ENCODE peak calls at places on chromosomes 4 and X, in five cellular contexts. One of them, this sample, is unnamed.

GRCh38 chr4:125357675-125358074 is 42.9 kb downstream of the FAT4 start:
- DNase-seq in testis: no peak
- DNase-seq in breast epithelium: no peak
- DNase-seq in body of pancreas: no peak
- DNase-seq in cardiac muscle cell: no peak
- DNase-seq in this sample: no peak

GRCh38 chrX:41921492-41922124 is 1.7 kb downstream of the CASK start:
- DNase-seq in testis: no peak
- DNase-seq in body of pancreas: no peak
- DNase-seq in breast epithelium: no peak
- DNase-seq in cardiac muscle cell: peak
- DNase-seq in this sample: no peak

GRCh38 chr4:152707632-152708031 is 27.8 kb upstream of the TMEM154 start:
- DNase-seq in testis: no peak
- DNase-seq in breast epithelium: no peak
- DNase-seq in cardiac muscle cell: no peak
- DNase-seq in body of pancreas: no peak
- DNase-seq in this sample: no peak

GRCh38 chr4:158750379-158750778 is 18.4 kb upstream of the FNIP2 start:
- DNase-seq in cardiac muscle cell: peak
- DNase-seq in breast epithelium: no peak
- DNase-seq in testis: no peak
- DNase-seq in body of pancreas: no peak
- DNase-seq in this sample: no peak

GRCh38 chrX:104310084-104310483 is 55.4 kb upstream of the ESX1 start:
- DNase-seq in body of pancreas: no peak
- DNase-seq in breast epithelium: no peak
- DNase-seq in cardiac muscle cell: peak
- DNase-seq in testis: no peak
- DNase-seq in this sample: no peak

GRCh38 chr4:151744614-151745013 is 16.2 kb downstream of the GATB start:
- DNase-seq in body of pancreas: no peak
- DNase-seq in testis: no peak
- DNase-seq in breast epithelium: no peak
- DNase-seq in cardiac muscle cell: peak
- DNase-seq in this sample: no peak

GRCh38 chr4:13294961-13295605 is 189.1 kb downstream of the RAB28 start:
- DNase-seq in cardiac muscle cell: peak
- DNase-seq in breast epithelium: no peak
- DNase-seq in testis: no peak
- DNase-seq in body of pancreas: no peak
- DNase-seq in this sample: no peak

GRCh38 chrX:1027133-1027532 is 185.3 kb downstream of the CRLF2 start:
- DNase-seq in body of pancreas: no peak
- DNase-seq in cardiac muscle cell: no peak
- DNase-seq in breast epithelium: no peak
- DNase-seq in testis: no peak
- DNase-seq in this sample: no peak

GRCh38 chr4:71288875-71289274 is 49.9 kb upstream of the SLC4A4 start:
- DNase-seq in breast epithelium: no peak
- DNase-seq in cardiac muscle cell: no peak
- DNase-seq in testis: no peak
- DNase-seq in body of pancreas: peak
- DNase-seq in this sample: no peak

GRCh38 chrX:114344756-114345155 is 239.1 kb upstream of the HTR2C start:
- DNase-seq in breast epithelium: no peak
- DNase-seq in cardiac muscle cell: peak
- DNase-seq in testis: no peak
- DNase-seq in body of pancreas: no peak
- DNase-seq in this sample: no peak

GRCh38 chr4:17722361-17722710 is 59.1 kb downstream of the FAM184B start:
- DNase-seq in testis: no peak
- DNase-seq in cardiac muscle cell: no peak
- DNase-seq in breast epithelium: no peak
- DNase-seq in body of pancreas: no peak
- DNase-seq in this sample: no peak

GRCh38 chr4:31737419-31737818 is 1017.2 kb downstream of the PCDH7 start:
- DNase-seq in cardiac muscle cell: no peak
- DNase-seq in body of pancreas: no peak
- DNase-seq in breast epithelium: no peak
- DNase-seq in testis: no peak
- DNase-seq in this sample: no peak

GRCh38 chr4:181822005-181822375 is 421.2 kb upstream of the TENM3 start:
- DNase-seq in testis: no peak
- DNase-seq in body of pancreas: no peak
- DNase-seq in cardiac muscle cell: peak
- DNase-seq in breast epithelium: no peak
- DNase-seq in this sample: no peak

GRCh38 chr4:83217721-83218522 is 66.7 kb downstream of the COQ2 start:
- DNase-seq in breast epithelium: no peak
- DNase-seq in testis: no peak
- DNase-seq in body of pancreas: peak
- DNase-seq in cardiac muscle cell: no peak
- DNase-seq in this sample: no peak

GRCh38 chrX:115912372-115912897 is 258.1 kb upstream of the AGTR2 start:
- DNase-seq in testis: no peak
- DNase-seq in breast epithelium: no peak
- DNase-seq in cardiac muscle cell: no peak
- DNase-seq in body of pancreas: no peak
- DNase-seq in this sample: no peak

GRCh38 chrX:153549807-153550206 is 32.4 kb downstream of the ATP2B3 start:
- DNase-seq in breast epithelium: no peak
- DNase-seq in cardiac muscle cell: no peak
- DNase-seq in body of pancreas: no peak
- DNase-seq in testis: no peak
- DNase-seq in this sample: no peak

GRCh38 chr4:22190855-22191254 is 242.3 kb upstream of the KCNIP4 start:
- DNase-seq in body of pancreas: no peak
- DNase-seq in testis: no peak
- DNase-seq in breast epithelium: no peak
- DNase-seq in cardiac muscle cell: peak
- DNase-seq in this sample: no peak

GRCh38 chrX:123771449-123772064 is 38.7 kb upstream of the THOC2 start:
- DNase-seq in body of pancreas: no peak
- DNase-seq in cardiac muscle cell: no peak
- DNase-seq in breast epithelium: no peak
- DNase-seq in testis: no peak
- DNase-seq in this sample: no peak

GRCh38 chr4:23932935-23933334 is 43.1 kb upstream of the PPARGC1A start:
- DNase-seq in body of pancreas: no peak
- DNase-seq in testis: no peak
- DNase-seq in breast epithelium: no peak
- DNase-seq in cardiac muscle cell: peak
- DNase-seq in this sample: no peak

GRCh38 chrX:43469391-43470054 is 186.6 kb upstream of the MAOA start:
- DNase-seq in breast epithelium: no peak
- DNase-seq in testis: no peak
- DNase-seq in cardiac muscle cell: no peak
- DNase-seq in body of pancreas: no peak
- DNase-seq in this sample: no peak

GRCh38 chr4:92872604-92873003 is 568.8 kb downstream of the GRID2 start:
- DNase-seq in body of pancreas: no peak
- DNase-seq in testis: no peak
- DNase-seq in breast epithelium: no peak
- DNase-seq in cardiac muscle cell: no peak
- DNase-seq in this sample: no peak

GRCh38 chr4:14059006-14059405 is 431.5 kb upstream of the BOD1L1 start:
- DNase-seq in body of pancreas: no peak
- DNase-seq in cardiac muscle cell: peak
- DNase-seq in testis: no peak
- DNase-seq in breast epithelium: no peak
- DNase-seq in this sample: no peak

GRCh38 chr4:44662623-44663006 is 11.2 kb upstream of the YIPF7 start:
- DNase-seq in breast epithelium: no peak
- DNase-seq in body of pancreas: no peak
- DNase-seq in testis: no peak
- DNase-seq in cardiac muscle cell: no peak
- DNase-seq in this sample: no peak

GRCh38 chr4:107492566-107492965 is 227.5 kb downstream of the PAPSS1 start:
- DNase-seq in cardiac muscle cell: no peak
- DNase-seq in body of pancreas: no peak
- DNase-seq in testis: no peak
- DNase-seq in breast epithelium: no peak
- DNase-seq in this sample: no peak
- H3K27ac ChIP-seq in cardiac muscle cell: no peak
- H3K27ac ChIP-seq in body of pancreas: no peak
- H3K27ac ChIP-seq in testis: no peak
- H3K27ac ChIP-seq in breast epithelium: no peak
- H3K27ac ChIP-seq in this sample: no peak

GRCh38 chrX:12360991-12361598 is 222.8 kb downstream of the FRMPD4 start:
- DNase-seq in cardiac muscle cell: peak
- DNase-seq in breast epithelium: no peak
- DNase-seq in testis: no peak
- DNase-seq in body of pancreas: no peak
- DNase-seq in this sample: no peak
- H3K27ac ChIP-seq in cardiac muscle cell: no peak
- H3K27ac ChIP-seq in breast epithelium: no peak
- H3K27ac ChIP-seq in testis: no peak
- H3K27ac ChIP-seq in body of pancreas: no peak
- H3K27ac ChIP-seq in this sample: no peak

DNA sequence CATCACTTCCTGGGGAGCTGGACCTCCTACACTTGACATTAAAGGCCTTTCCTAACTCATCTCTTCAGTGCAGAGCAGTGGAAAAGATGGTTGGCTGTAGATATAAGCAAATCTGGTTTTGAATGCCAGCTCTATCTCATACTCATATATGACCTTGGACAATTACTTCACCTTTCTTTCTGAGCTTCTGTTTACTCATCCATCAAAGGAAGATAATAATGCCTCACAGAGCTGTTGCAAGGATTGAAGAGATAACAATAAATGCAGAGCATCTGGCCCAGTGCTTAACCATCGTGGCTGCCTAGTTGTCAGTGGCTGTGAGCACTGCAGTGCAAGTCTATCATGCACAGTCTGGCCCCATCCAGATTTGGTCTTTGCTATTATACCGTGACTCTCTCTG is 148.1 kb upstream of the EOLA2 start:
- DNase-seq in breast epithelium: no peak
- DNase-seq in body of pancreas: no peak
- DNase-seq in cardiac muscle cell: no peak
- DNase-seq in testis: no peak
- DNase-seq in this sample: no peak
- H3K27ac ChIP-seq in breast epithelium: no peak
- H3K27ac ChIP-seq in body of pancreas: no peak
- H3K27ac ChIP-seq in cardiac muscle cell: no peak
- H3K27ac ChIP-seq in testis: no peak
- H3K27ac ChIP-seq in this sample: no peak

DNA sequence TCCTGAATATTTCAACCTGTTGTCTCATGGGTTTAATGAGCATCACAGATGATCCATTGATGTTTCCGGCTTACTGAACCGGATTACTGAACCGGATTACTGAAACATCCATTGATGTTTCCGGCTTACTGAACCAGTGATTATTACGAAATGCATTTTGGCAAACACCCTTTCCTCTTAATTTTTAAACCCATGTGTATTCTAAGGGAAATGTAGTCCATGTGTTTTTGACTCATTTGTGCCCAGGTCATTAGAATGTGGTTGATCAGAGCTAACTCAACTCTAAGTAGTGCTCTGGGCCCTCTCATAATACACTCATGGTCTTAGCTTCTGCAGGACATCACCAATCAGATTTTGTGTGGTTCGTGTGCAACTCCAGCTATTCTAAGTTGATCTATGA is 141.6 kb downstream of the SPATA18 start:
- DNase-seq in testis: no peak
- DNase-seq in cardiac muscle cell: peak
- DNase-seq in body of pancreas: no peak
- DNase-seq in breast epithelium: no peak
- DNase-seq in this sample: no peak
- H3K27ac ChIP-seq in testis: no peak
- H3K27ac ChIP-seq in cardiac muscle cell: no peak
- H3K27ac ChIP-seq in body of pancreas: no peak
- H3K27ac ChIP-seq in breast epithelium: no peak
- H3K27ac ChIP-seq in this sample: no peak

DNA sequence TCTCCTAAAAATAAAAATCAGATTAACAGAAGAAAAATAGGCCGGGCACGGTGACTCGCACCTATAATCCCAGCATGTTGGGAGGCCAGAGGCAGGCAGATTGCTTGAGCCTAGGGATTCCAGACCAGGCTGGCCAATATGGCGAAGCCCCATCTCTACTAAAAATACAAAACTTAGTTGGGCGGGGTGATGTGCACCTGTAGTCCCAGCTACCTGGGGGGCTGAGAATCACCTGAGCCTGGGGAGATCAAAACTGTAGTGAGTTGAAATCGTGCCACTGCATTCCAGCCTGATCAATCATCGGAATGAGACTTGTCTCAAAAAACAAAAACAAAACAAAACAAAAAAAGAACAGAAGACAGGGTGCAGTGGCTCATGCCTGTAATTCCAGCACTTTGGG is 32.8 kb upstream of the NOCT start:
- DNase-seq in cardiac muscle cell: no peak
- DNase-seq in breast epithelium: no peak
- DNase-seq in body of pancreas: no peak
- DNase-seq in testis: no peak
- DNase-seq in this sample: no peak
- H3K27ac ChIP-seq in cardiac muscle cell: no peak
- H3K27ac ChIP-seq in breast epithelium: peak
- H3K27ac ChIP-seq in body of pancreas: peak
- H3K27ac ChIP-seq in testis: no peak
- H3K27ac ChIP-seq in this sample: no peak

GRCh38 chr4:74018116-74018515 is 19.6 kb upstream of the CXCL5 start:
- DNase-seq in cardiac muscle cell: no peak
- DNase-seq in body of pancreas: no peak
- DNase-seq in breast epithelium: no peak
- DNase-seq in testis: no peak
- DNase-seq in this sample: no peak
- H3K27ac ChIP-seq in cardiac muscle cell: no peak
- H3K27ac ChIP-seq in body of pancreas: no peak
- H3K27ac ChIP-seq in breast epithelium: no peak
- H3K27ac ChIP-seq in testis: no peak
- H3K27ac ChIP-seq in this sample: no peak

This sample was measured in substantia nigra.